ENCODE peak calls at places on chromosome 16, in four cellular contexts. W, Y, E and Z are unnamed samples.

GRCh38 chr16:75063549-75064082 is 53.0 kb downstream of the LDHD start:
- DNase-seq in Y (no peak), W (no peak), E (no peak), Z (no peak)

GRCh38 chr16:86300746-86301480 is 209.4 kb upstream of the FOXF1 start:
- DNase-seq in E (no peak), Y (no peak), W (no peak), Z (no peak)

GRCh38 chr16:51888021-51888420 is 658.9 kb downstream of the TOX3 start:
- DNase-seq in Y (no peak), E (no peak), W (peak), Z (no peak)

GRCh38 chr16:85863384-85863774 is 35.6 kb upstream of the IRF8 start:
- DNase-seq in W (no peak), E (no peak), Y (no peak), Z (no peak)

GRCh38 chr16:66950437-66950836 is 10.6 kb upstream of the CES3 start:
- DNase-seq in W (no peak), E (no peak), Y (no peak), Z (no peak)

GRCh38 chr16:47258874-47259461 is 115.2 kb upstream of the NETO2 start:
- DNase-seq in E (no peak), Y (peak), W (peak), Z (no peak)

GRCh38 chr16:14056970-14057369 is 14.1 kb upstream of the MRTFB start:
- DNase-seq in Y (no peak), W (no peak), E (no peak), Z (no peak)

GRCh38 chr16:8851761-8852403 is 16.9 kb downstream of the CARHSP1 start:
- DNase-seq in Y (no peak), E (no peak), W (no peak), Z (no peak)

GRCh38 chr16:68529931-68530667 is 9.0 kb upstream of the ZFP90 start:
- DNase-seq in Y (peak), E (peak), W (peak), Z (peak)

GRCh38 chr16:12260647-12261262 is 284.2 kb downstream of the SNX29 start:
- DNase-seq in E (no peak), Y (no peak), W (no peak), Z (no peak)

GRCh38 chr16:65534121-65534528 is 412.3 kb upstream of the CDH11 start:
- DNase-seq in W (peak), E (no peak), Y (no peak), Z (no peak)

GRCh38 chr16:22141746-22142145 is 20.6 kb upstream of the SDR42E2 start:
- DNase-seq in W (peak), E (no peak), Y (no peak), Z (no peak)

GRCh38 chr16:66484453-66485213 is 57.5 kb downstream of the BEAN1 start:
- DNase-seq in W (no peak), Y (no peak), E (no peak), Z (peak)

GRCh38 chr16:26765087-26765486 is 301.6 kb upstream of the C16orf82 start:
- DNase-seq in Y (no peak), E (no peak), W (no peak), Z (no peak)

GRCh38 chr16:69386596-69386995 is 789 bp upstream of the TERF2 start:
- DNase-seq in Y (no peak), E (no peak), W (no peak), Z (no peak)

GRCh38 chr16:71461686-71462648 is at the start of gene ZNF23:
- DNase-seq in E (peak), W (peak), Y (peak), Z (peak)

GRCh38 chr16:79170565-79171242 is 429.8 kb downstream of the MAF start:
- DNase-seq in W (no peak), E (no peak), Y (no peak), Z (no peak)

GRCh38 chr16:89453662-89454321 is 36.6 kb downstream of the ANKRD11 start:
- DNase-seq in Y (no peak), E (peak), W (no peak), Z (no peak)

GRCh38 chr16:57608462-57609113 is 19.8 kb upstream of the ADGRG1 start:
- DNase-seq in Y (no peak), E (peak), W (no peak), Z (no peak)

GRCh38 chr16:23324727-23325126 is 22.6 kb downstream of the SCNN1B start:
- DNase-seq in W (no peak), Y (peak), E (no peak), Z (no peak)

GRCh38 chr16:80319181-80319580 is 221.6 kb upstream of the DYNLRB2 start:
- DNase-seq in Y (no peak), W (peak), E (no peak), Z (no peak)
- TF ChIP-seq CTCF in Y (no peak), W (peak), E (no peak), Z (no peak)

DNA sequence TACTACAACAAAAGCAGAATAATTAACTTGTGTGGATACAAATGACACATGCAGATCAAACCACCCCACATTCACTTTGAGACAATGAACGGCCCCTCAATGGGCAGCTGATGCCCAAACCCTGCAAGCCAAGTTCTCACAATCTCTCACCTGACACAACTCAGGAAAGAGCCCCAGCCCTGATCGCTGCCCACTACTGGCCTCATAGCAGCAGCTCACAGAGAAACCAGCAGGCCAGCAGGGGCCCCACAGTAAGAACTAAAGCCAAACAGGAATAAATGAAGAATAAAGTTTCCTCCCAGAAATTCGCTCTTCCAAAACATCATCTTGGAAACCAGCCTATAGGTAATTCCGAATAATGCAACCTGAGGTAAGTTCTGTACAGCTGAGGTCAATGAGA is 7.7 kb downstream of the AKTIP start:
- DNase-seq in E (no peak), W (no peak), Y (no peak), Z (no peak)
- TF ChIP-seq CTCF in E (no peak), W (peak), Y (no peak), Z (no peak)

GRCh38 chr16:4509420-4509819 is 29.2 kb downstream of the CDIP1 start:
- DNase-seq in W (no peak), Y (no peak), E (no peak), Z (no peak)

GRCh38 chr16:4510747-4511426 is 27.7 kb downstream of the CDIP1 start:
- DNase-seq in W (no peak), E (no peak), Y (no peak), Z (no peak)

GRCh38 chr16:4510131-4510530 is 28.4 kb downstream of the CDIP1 start:
- DNase-seq in Y (no peak), E (no peak), W (no peak), Z (no peak)

GRCh38 chr16:4507588-4508345 is 30.8 kb downstream of the CDIP1 start:
- DNase-seq in Y (no peak), W (no peak), E (no peak), Z (no peak)

DNA sequence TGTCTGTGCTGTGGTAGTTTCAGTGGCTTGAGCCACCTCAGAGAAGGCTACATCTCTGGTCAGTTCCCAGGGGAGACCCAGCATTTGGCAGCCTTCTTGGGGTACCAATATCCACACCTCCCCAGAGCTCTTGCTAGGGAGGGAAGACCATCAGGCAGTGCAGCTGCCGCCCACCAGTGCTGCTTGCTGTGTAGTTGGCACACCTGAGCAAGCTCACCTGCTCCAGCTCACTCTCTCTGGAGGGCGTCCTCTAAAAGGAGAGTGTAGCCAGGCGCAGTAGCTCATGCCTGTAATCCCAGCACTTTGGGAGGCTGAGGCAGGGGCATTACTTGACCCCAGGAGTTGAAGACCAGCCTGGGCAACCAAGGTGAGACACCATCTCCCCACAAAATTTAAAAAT is 29.8 kb downstream of the CDIP1 start:
- DNase-seq in Y (no peak), E (no peak), W (no peak), Z (no peak)
- TF ChIP-seq CTCF in Y (no peak), E (no peak), W (no peak), Z (no peak)

DNA sequence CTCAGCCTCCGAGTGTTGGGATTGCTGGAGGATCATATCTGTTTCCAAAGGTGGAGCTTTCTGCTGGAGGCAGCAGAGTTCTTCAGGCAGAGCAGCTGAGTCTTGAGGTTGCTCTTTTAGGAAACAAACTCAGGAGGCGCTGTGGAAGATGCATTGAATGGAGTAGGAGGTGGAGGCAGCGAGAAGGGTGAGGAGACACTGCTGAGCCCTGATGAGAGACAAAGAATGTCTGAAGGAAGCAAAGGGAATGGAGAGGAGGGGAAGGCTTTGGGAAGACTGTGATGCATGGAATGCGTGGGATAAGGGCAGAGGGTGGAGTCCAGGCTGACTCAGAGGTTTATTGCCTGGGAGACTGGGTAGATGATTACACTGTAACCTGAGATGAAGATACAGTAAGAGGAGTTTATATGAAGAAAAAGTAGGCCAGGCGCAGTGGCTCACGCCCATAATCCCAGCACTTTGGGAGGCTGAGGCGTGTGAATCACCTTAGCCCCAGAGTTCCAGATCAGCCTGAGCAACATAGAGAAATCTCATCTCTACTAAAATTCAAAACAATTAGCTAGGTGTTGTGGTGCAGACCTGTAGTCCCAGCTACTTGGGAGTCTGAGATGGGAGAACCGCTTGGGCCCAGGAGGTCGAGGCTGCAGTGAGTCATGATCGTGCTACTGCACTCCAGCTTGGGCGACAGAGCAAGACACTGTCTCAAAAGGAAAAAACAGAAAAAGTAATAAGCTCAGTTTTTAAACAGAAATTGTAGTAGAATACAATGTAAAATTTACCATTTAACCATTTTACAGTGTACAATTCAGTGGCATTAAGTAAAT is 17.8 kb upstream of the TMEM219 start:
- DNase-seq in E (peak), W (peak), Y (no peak), Z (no peak)
- TF ChIP-seq CTCF in E (no peak), W (peak), Y (no peak), Z (no peak)

DNA sequence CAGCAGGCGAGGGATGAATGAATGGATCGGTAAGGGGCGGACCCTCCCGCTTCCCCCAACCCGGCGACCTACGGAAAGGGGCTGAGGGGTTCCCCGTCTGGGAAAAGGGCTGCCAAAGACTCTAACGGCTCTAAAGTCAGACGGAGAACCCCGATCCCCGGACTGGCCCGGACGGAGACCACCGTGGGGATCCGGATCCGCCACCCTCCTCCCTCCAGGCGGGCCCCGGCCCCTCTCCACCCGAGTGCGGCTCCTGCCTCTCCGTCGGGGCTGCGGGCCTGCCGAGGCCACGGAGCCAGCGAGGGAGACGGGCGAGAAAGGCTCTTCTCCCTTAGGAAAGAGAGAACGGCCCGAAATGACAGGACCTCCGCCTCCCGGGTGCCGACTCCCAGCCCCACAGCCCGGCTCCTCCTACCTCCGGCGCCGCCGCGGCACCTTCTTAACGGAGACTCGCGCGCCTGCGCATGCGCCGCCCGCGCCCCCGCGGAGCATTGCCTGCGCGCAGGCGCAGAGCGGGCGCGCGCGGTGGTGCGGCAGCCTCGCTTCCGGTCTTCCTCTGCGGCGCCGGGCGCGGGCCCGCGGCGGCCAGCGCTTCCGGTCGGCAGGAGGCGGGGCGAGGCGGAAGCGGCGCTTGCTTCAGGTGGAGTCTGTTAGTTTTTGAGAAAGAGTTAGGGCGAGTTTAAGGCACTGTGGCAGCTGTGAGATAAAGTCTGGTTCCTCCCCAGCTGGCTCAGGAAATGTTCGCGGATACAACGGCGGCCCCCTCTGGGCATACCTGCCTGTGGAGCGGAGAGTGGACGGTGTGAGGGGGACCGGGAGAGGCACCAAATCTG is at the start of gene SLX4:
- DNase-seq in Y (peak), W (peak), E (peak), Z (peak)
- TF ChIP-seq CTCF in Y (no peak), W (peak), E (no peak), Z (no peak)

DNA sequence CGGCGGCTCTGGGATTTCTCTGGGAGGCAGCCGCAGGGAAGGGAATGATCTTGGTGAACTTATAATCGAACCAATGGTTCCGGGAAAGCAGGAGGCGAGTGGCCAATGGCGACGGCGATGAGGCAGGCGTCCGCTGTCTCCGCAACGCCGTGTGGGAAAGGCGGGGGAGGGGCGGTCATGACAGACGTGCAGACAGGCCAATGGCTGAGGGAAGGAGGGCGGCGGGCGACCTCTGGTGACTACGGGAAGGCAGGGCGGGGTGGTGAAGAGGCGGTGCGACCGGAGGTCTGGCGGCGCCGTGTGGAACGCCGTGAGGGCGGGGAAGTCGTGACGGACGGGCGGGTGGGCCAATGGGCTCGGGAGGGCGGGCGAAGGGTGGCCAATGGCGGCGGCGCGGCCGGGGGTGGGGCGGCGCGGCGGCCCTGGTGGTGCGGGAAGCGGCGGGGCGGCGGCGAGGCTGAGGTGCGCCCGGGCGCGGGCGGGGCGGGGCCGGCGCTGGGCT is at the start of gene RAB40C:
- DNase-seq in Y (peak), W (peak), E (peak), Z (peak)
- TF ChIP-seq CTCF in Y (peak), W (peak), E (peak), Z (no peak)

GRCh38 chr16:49559242-49559641 is 185.6 kb downstream of the C16orf78 start:
- DNase-seq in W (no peak), E (no peak), Y (no peak), Z (no peak)

GRCh38 chr16:49557070-49557446 is 183.5 kb downstream of the C16orf78 start:
- DNase-seq in E (no peak), W (no peak), Y (no peak), Z (no peak)

GRCh38 chr16:49558451-49558850 is 184.8 kb downstream of the C16orf78 start:
- DNase-seq in E (no peak), Y (no peak), W (no peak), Z (no peak)

GRCh38 chr16:49560018-49560830 is 186.6 kb downstream of the C16orf78 start:
- DNase-seq in W (no peak), E (no peak), Y (no peak), Z (no peak)

GRCh38 chr16:49556252-49557069 is 182.9 kb downstream of the C16orf78 start:
- DNase-seq in Y (no peak), E (no peak), W (no peak), Z (no peak)
- TF ChIP-seq CTCF in Y (no peak), E (peak), W (peak), Z (no peak)